ENCODE peak calls at places on chromosome 4, in seven cellular contexts. T, R, L, I, D, A and P are unnamed samples.

GRCh38 chr4:74006009-74006476 is 7.6 kb upstream of the CXCL5 start:
- DNase-seq in T (peak; percentile 83), R (no peak), L (no peak), I (no peak), D (no peak), A (no peak), P (no peak)

GRCh38 chr4:110087116-110087708 is 111.2 kb downstream of the ELOVL6 start:
- DNase-seq in T (peak; percentile 84), R (no peak), L (no peak), I (no peak), D (no peak), A (no peak), P (no peak)

GRCh38 chr4:158799856-158800255 is 31.0 kb downstream of the FNIP2 start:
- DNase-seq in T (no peak), R (no peak), L (no peak), I (no peak), D (no peak), A (no peak), P (no peak)

GRCh38 chr4:15159477-15160019 is 157.3 kb downstream of the CPEB2 start:
- DNase-seq in T (peak; percentile 34), R (no peak), L (no peak), I (no peak), D (no peak), A (no peak), P (no peak)

GRCh38 chr4:26088433-26088928 is 174.5 kb downstream of the SMIM20 start:
- DNase-seq in T (peak; percentile 35), R (no peak), L (no peak), I (no peak), D (no peak), A (no peak), P (peak; percentile 62)

GRCh38 chr4:142353149-142353738 is 492.9 kb downstream of the INPP4B start:
- DNase-seq in T (peak; percentile 88), R (no peak), L (no peak), I (no peak), D (no peak), A (no peak), P (no peak)

GRCh38 chr4:76581276-76581675 is 146.2 kb downstream of the SHROOM3 start:
- DNase-seq in T (no peak), R (no peak), L (no peak), I (no peak), D (no peak), A (no peak), P (no peak)

GRCh38 chr4:94577136-94577535 is 125.4 kb downstream of the PDLIM5 start:
- DNase-seq in T (peak; percentile 72), R (no peak), L (no peak), I (no peak), D (no peak), A (peak; percentile 41), P (peak; percentile 71)

GRCh38 chr4:15414601-15415091 is 13.2 kb upstream of the C1QTNF7 start:
- DNase-seq in T (peak; percentile 68), R (no peak), L (no peak), I (no peak), D (no peak), A (no peak), P (no peak)

GRCh38 chr4:118881512-118882146 is 7.0 kb upstream of the SYNPO2 start:
- DNase-seq in T (no peak), R (no peak), L (no peak), I (no peak), D (no peak), A (no peak), P (no peak)

GRCh38 chr4:85127653-85128052 is 161.2 kb upstream of the WDFY3 start:
- DNase-seq in T (peak; percentile 17), R (no peak), L (no peak), I (no peak), D (no peak), A (no peak), P (no peak)

GRCh38 chr4:38119663-38120374 is 159.6 kb downstream of the PTTG2 start:
- DNase-seq in T (peak; percentile 84), R (peak; percentile 64), L (no peak), I (no peak), D (no peak), A (peak; percentile 76), P (no peak)

GRCh38 chr4:54109226-54110018 is 9.5 kb downstream of the GSX2 start:
- DNase-seq in T (no peak), R (no peak), L (no peak), I (no peak), D (no peak), A (no peak), P (no peak)
- H3K27me3 ChIP-seq in T (no peaks in the 10 kb centered on the region), R (no peaks in the 10 kb centered on the region), L (peaks cover 86% of the 10 kb centered on the region), I (no peaks in the 10 kb centered on the region), D (no peaks in the 10 kb centered on the region), A (no peaks in the 10 kb centered on the region), P (no peaks in the 10 kb centered on the region)

GRCh38 chr4:52592287-52592686 is 66.8 kb downstream of the USP46 start:
- DNase-seq in T (no peak), R (no peak), L (no peak), I (no peak), D (no peak), A (no peak), P (no peak)
- H3K27ac ChIP-seq in T (no peak overlapping the region), R (no peak overlapping the region), L (no peak overlapping the region), I (no peak overlapping the region), D (no peak overlapping the region), A (no peak overlapping the region), P (no peak overlapping the region)

DNA sequence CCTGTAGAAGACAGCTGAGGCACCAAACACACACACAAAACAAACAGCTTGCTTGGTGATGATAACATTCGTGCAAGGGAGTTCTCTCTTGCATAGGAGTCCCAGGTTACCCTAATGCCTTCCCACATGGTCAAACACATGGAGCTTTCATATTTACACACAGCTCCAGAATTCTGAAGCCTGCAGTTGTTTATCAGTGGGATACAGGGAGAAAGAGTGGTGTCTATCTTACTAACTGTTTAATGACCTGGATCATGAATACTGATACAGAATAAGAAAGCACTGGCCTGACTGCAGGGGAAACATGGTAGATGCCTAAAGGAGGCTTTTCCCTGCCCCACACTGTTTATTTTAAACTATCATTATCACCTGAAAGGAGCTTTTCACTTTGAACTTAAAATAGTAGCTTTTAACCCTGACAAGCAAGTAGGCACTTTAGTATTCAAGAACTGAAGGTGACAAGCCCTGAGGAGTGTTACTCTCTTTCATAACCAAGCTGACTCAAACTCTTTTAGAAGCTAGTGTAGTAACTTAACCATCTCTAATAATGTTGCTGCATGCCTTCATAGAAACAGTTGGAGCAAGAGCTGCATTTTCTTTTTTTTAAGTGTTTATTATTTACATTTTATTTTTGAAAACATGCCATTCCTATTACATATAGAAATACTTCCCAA is 15.6 kb downstream of the TET2 start:
- DNase-seq in T (no peak), R (no peak), L (no peak), I (no peak), D (no peak), A (no peak), P (no peak)
- H3K27me3 ChIP-seq in T (no peaks in the 10 kb centered on the region), R (no peaks in the 10 kb centered on the region), L (no peaks in the 10 kb centered on the region), I (no peaks in the 10 kb centered on the region), D (no peaks in the 10 kb centered on the region), A (no peaks in the 10 kb centered on the region), P (no peaks in the 10 kb centered on the region)

GRCh38 chr4:1745165-1745564 is 23.8 kb downstream of the TACC3 start:
- DNase-seq in T (no peak), R (no peak), L (no peak), I (no peak), D (no peak), A (no peak), P (no peak)

GRCh38 chr4:1747603-1747967 is 26.3 kb downstream of the TACC3 start:
- DNase-seq in T (no peak), R (no peak), L (no peak), I (no peak), D (no peak), A (no peak), P (no peak)

GRCh38 chr4:1745697-1746096 is 24.4 kb downstream of the TACC3 start:
- DNase-seq in T (no peak), R (no peak), L (no peak), I (no peak), D (no peak), A (no peak), P (no peak)

GRCh38 chr4:1746919-1747602 is 25.7 kb downstream of the TACC3 start:
- DNase-seq in T (no peak), R (no peak), L (no peak), I (no peak), D (no peak), A (no peak), P (no peak)

GRCh38 chr4:1746265-1746691 is 25.0 kb downstream of the TACC3 start:
- DNase-seq in T (peak; percentile 57), R (peak; percentile 78), L (peak; percentile 81), I (peak; percentile 92), D (peak; percentile 28), A (peak; percentile 73), P (no peak)
- H3K27ac ChIP-seq in T (no peak overlapping the region), R (no peak overlapping the region), L (no peak overlapping the region), I (no peak overlapping the region), D (no peak overlapping the region), A (no peak overlapping the region), P (no peak overlapping the region)

GRCh38 chr4:8005033-8005808 is 65.6 kb upstream of the AFAP1 start:
- DNase-seq in T (no peak), R (no peak), L (no peak), I (no peak), D (no peak), A (no peak), P (no peak)
- H3K27me3 ChIP-seq in T (no peaks in the 10 kb centered on the region), R (peaks cover 61% of the 10 kb centered on the region), L (no peaks in the 10 kb centered on the region), I (no peaks in the 10 kb centered on the region), D (no peaks in the 10 kb centered on the region), A (no peaks in the 10 kb centered on the region), P (no peaks in the 10 kb centered on the region)

GRCh38 chr4:120725639-120726585 is 196.6 kb downstream of the PRDM5 start:
- DNase-seq in T (no peak), R (no peak), L (no peak), I (no peak), D (no peak), A (no peak), P (no peak)
- H3K27ac ChIP-seq in T (no peak overlapping the region), R (no peak overlapping the region), L (no peak overlapping the region), I (no peak overlapping the region), D (no peak overlapping the region), A (no peak overlapping the region), P (no peak overlapping the region)

GRCh38 chr4:13540446-13541175 is 3.7 kb downstream of the NKX3-2 start:
- DNase-seq in T (no peak), R (no peak), L (no peak), I (no peak), D (no peak), A (no peak), P (no peak)

GRCh38 chr4:13541720-13542576 is 2.4 kb downstream of the NKX3-2 start:
- DNase-seq in T (no peak), R (no peak), L (no peak), I (no peak), D (no peak), A (no peak), P (no peak)

GRCh38 chr4:13542577-13543042 is 1.7 kb downstream of the NKX3-2 start:
- DNase-seq in T (no peak), R (no peak), L (no peak), I (no peak), D (no peak), A (no peak), P (no peak)

GRCh38 chr4:13539721-13540445 is 4.4 kb downstream of the NKX3-2 start:
- DNase-seq in T (no peak), R (no peak), L (no peak), I (no peak), D (no peak), A (no peak), P (no peak)

GRCh38 chr4:13541176-13541604 is 3.1 kb downstream of the NKX3-2 start:
- DNase-seq in T (no peak), R (no peak), L (no peak), I (no peak), D (no peak), A (no peak), P (no peak)
- H3K27me3 ChIP-seq in T (peaks cover 77% of the 10 kb centered on the region), R (no peaks in the 10 kb centered on the region), L (peaks cover 100% of the 10 kb centered on the region), I (no peaks in the 10 kb centered on the region), D (peaks cover 7% of the 10 kb centered on the region), A (peaks cover 22% of the 10 kb centered on the region), P (peaks cover 100% of the 10 kb centered on the region)